ENCODE peak calls at places on chromosomes 7 and 10, in five cellular contexts. U, A, E, R and X are unnamed samples. For H3K36me3, the result is how much of the 10 kb centered on the place peaks cover.

GRCh38 chr10:35219906-35220890 is 93.6 kb downstream of the CREM start:
- DNase-seq in U (no peak), A (no peak), E (no peak), R (no peak), X (no peak)

GRCh38 chr10:87750001-87750651 is 67.9 kb downstream of the ATAD1 start:
- DNase-seq in U (no peak), A (no peak), E (no peak), R (no peak), X (no peak)

GRCh38 chr7:155322530-155322929 is 24.9 kb downstream of the INSIG1 start:
- DNase-seq in U (no peak), A (peak), E (no peak), R (no peak), X (no peak)

GRCh38 chr7:43076189-43076605 is 36.2 kb upstream of the HECW1 start:
- DNase-seq in U (no peak), A (no peak), E (no peak), R (no peak), X (no peak)

GRCh38 chr7:121003986-121004685 is 15.6 kb downstream of the CPED1 start:
- DNase-seq in U (no peak), A (no peak), E (no peak), R (no peak), X (no peak)

GRCh38 chr10:6561552-6561951 is 18.5 kb downstream of the PRKCQ start:
- DNase-seq in U (no peak), A (no peak), E (no peak), R (no peak), X (no peak)

GRCh38 chr7:115585015-115585655 is 445.4 kb downstream of the TFEC start:
- DNase-seq in U (no peak), A (peak), E (no peak), R (no peak), X (no peak)

GRCh38 chr7:100435401-100436304 is 644 bp downstream of the PPP1R35 start:
- DNase-seq in U (peak), A (peak), E (no peak), R (peak), X (peak)

GRCh38 chr7:12757443-12757842 is 70.0 kb downstream of the ARL4A start:
- DNase-seq in U (no peak), A (peak), E (no peak), R (no peak), X (no peak)

GRCh38 chr7:151082151-151083070 is 882 bp downstream of the TMUB1 start:
- DNase-seq in U (no peak), A (no peak), E (no peak), R (peak), X (no peak)

GRCh38 chr10:114442115-114442630 is 37.9 kb upstream of the AFAP1L2 start:
- DNase-seq in U (no peak), A (no peak), E (no peak), R (no peak), X (no peak)

GRCh38 chr10:61460835-61461234 is 7.7 kb upstream of the TMEM26 start:
- DNase-seq in U (no peak), A (no peak), E (no peak), R (no peak), X (no peak)

GRCh38 chr10:102016416-102016815 is 39.6 kb downstream of the ARMH3 start:
- DNase-seq in U (no peak), A (no peak), E (no peak), R (no peak), X (no peak)
- H3K36me3 ChIP-seq in U (under half), A (under half), E (under half), R (under half), X (under half)

GRCh38 chr10:369441-370221 is 234.4 kb downstream of the ZMYND11 start:
- DNase-seq in U (no peak), A (no peak), E (no peak), R (peak), X (no peak)

GRCh38 chr10:373015-373414 is 237.8 kb downstream of the ZMYND11 start:
- DNase-seq in U (no peak), A (no peak), E (no peak), R (no peak), X (no peak)

GRCh38 chr10:372566-372965 is 237.3 kb downstream of the ZMYND11 start:
- DNase-seq in U (no peak), A (no peak), E (no peak), R (no peak), X (no peak)

GRCh38 chr10:370222-370825 is 235.1 kb downstream of the ZMYND11 start:
- DNase-seq in U (no peak), A (peak), E (no peak), R (no peak), X (no peak)

DNA sequence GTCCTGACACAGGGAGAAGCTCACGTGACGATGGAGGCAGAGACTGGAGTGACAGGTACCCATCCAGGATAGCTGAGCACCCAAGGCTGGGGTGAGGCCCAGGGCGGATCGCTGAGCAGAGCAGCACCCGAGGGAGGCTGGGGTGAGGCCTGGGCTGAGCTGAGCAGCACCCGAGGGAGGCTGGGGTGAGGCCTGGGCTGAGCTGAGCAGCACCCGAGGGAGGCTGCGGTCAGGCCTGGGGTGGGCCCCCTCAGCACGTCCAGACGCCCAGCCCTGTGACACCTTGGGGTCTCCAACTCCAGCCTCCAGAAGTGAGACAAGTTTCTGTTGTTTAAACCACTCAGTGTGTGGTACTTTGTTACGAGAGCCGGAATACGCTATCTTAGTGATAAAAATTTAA is 236.3 kb downstream of the ZMYND11 start:
- DNase-seq in U (no peak), A (no peak), E (no peak), R (no peak), X (no peak)
- H3K36me3 ChIP-seq in U (under half), A (under half), E (under half), R (under half), X (under half)

GRCh38 chr7:2779086-2779485 is 65.0 kb downstream of the GNA12 start:
- DNase-seq in U (no peak), A (peak), E (no peak), R (no peak), X (no peak)

GRCh38 chr7:2781636-2782035 is 62.5 kb downstream of the GNA12 start:
- DNase-seq in U (no peak), A (no peak), E (no peak), R (no peak), X (no peak)

GRCh38 chr7:2785071-2785500 is 59.0 kb downstream of the GNA12 start:
- DNase-seq in U (no peak), A (no peak), E (no peak), R (no peak), X (no peak)

GRCh38 chr7:2786607-2787116 is 57.4 kb downstream of the GNA12 start:
- DNase-seq in U (no peak), A (no peak), E (no peak), R (no peak), X (no peak)

GRCh38 chr7:2782565-2782964 is 61.5 kb downstream of the GNA12 start:
- DNase-seq in U (no peak), A (no peak), E (no peak), R (no peak), X (no peak)
- H3K36me3 ChIP-seq in U (under half), A (under half), E (under half), R (under half), X (under half)

GRCh38 chr10:71811351-71811750 is 38.0 kb upstream of the VSIR start:
- DNase-seq in U (no peak), A (no peak), E (no peak), R (no peak), X (no peak)
- H3K36me3 ChIP-seq in U (under half), A (under half), E (under half), R (under half), X (under half)

DNA sequence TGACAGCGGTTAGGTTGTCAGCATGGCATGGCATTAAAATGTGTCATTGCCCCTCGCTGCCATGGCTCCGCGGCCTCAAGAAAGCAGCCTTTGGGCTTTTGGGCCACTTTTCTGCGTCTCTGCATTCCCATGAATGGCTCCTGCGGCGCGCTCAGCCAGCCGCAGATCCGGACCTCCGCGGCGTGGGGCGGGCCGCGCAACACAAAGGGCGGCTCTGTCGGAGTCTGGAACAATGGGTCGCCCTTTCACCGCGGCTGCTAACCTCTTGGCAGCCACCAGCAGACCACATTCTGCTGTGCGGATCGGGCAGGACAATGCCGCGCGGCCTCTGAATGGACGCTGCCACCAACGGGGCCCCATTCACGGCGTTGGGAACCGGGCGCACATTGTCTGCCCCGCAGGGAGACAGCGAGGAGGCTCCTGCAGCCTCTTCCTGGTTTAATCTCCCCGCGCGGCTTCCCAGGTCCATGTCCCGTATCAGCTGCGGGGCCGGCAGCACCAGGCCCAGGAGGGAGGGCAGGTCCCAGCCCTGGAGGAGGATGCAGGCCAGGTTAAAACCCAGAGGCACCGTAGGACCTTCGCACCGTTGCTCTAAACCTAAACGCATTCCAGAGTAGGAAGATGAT is 71.7 kb downstream of the NKX6-2 start:
- DNase-seq in U (no peak), A (no peak), E (peak), R (peak), X (no peak)
- H3K36me3 ChIP-seq in U (under half), A (under half), E (under half), R (half or more), X (under half)

GRCh38 chr10:104026762-104027161 is 58.9 kb downstream of the COL17A1 start:
- DNase-seq in U (no peak), A (no peak), E (no peak), R (no peak), X (no peak)
- H3K36me3 ChIP-seq in U (under half), A (under half), E (under half), R (half or more), X (under half)

DNA sequence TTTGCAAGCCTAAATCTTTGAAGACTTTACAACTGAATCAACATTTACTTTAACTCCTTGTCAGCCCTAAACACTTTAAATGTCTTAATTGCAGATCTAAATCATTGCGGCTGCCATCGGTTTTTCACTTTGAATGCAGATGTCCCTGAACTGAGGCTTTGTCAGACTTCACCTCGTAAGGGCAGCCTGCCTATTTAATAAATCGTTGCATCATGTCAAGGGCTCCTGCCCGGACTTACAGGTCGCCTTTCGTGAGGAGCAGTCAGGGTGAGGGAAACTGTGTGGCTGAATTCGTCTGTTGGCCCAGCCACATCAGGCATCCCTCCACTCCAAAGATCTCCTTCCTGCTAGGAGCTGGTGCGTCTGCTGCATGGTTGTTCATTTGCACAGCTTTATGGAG is 368.2 kb upstream of the NPVF start:
- DNase-seq in U (no peak), A (no peak), E (no peak), R (no peak), X (peak)
- H3K36me3 ChIP-seq in U (under half), A (under half), E (under half), R (under half), X (under half)

DNA sequence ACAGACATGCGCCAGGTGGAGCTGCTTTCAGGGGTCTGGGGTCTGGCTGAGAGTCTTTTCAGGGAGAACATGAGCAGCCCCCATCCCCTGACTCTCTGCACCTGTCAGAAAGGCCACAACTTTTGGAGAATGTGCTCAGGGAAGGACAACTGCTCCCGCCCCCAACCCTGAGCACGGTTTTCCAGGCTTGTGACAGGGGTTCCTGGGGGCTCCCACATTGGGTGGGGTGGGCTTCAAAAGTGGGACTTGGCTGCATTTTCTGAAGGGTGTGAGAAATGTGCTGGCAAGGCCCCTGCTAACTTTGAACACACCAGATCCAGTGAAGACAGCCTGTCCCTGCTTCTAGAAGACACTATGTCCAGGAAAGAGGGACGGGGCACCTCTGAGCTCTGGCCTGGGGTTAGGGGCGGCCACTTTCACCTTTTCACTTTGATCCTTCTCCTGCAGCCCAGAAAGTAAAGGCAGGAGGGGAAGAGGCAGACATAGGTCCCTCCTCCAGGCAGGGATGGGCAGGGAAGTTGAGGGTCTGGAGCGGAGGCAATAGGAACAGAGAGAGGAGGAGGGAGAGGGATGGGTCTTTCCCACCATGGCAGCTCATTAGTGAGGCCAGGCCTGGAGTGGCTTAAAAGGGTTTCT is 1.6 kb downstream of the KCP start:
- DNase-seq in U (no peak), A (no peak), E (no peak), R (peak), X (no peak)
- H3K36me3 ChIP-seq in U (under half), A (under half), E (under half), R (under half), X (under half)

GRCh38 chr7:73703225-73703624 is 16.2 kb downstream of the STX1A start:
- DNase-seq in U (no peak), A (no peak), E (no peak), R (no peak), X (no peak)
- H3K36me3 ChIP-seq in U (under half), A (under half), E (under half), R (under half), X (under half)

GRCh38 chr7:102205915-102206314 is 80.8 kb upstream of the SH2B2 start:
- DNase-seq in U (no peak), A (no peak), E (no peak), R (no peak), X (no peak)
- H3K36me3 ChIP-seq in U (under half), A (under half), E (under half), R (half or more), X (under half)